ENCODE peak calls at places on chromosomes 11 and 22, in eight cellular contexts. C is HCT116, M is left ventricle myocardium inferior, T is RWPE1, R is suprapubic skin, J is A549, E is DND-41, N is tibial nerve. Y is an unnamed sample.

GRCh38 chr22:31206896-31207687 is 5.0 kb upstream of the LIMK2 start:
- DNase-seq in C (no peak), M (peak; percentile 57), T (peak; percentile 36), R (no peak), J (no peak), E (no peak), N (no peak), Y (no peak)

GRCh38 chr11:75969626-75970308 is 154.8 kb downstream of the UVRAG start:
- DNase-seq in C (no peak), M (no peak), T (no peak), R (no peak), J (no peak), E (no peak), N (no peak), Y (no peak)

GRCh38 chr11:19511413-19512183 is 201.0 kb upstream of the NAV2 start:
- DNase-seq in C (no peak), M (peak; percentile 22), T (no peak), R (no peak), J (no peak), E (no peak), N (peak; percentile 23), Y (no peak)

GRCh38 chr22:47795477-47796127 is 1033.2 kb downstream of the TBC1D22A start:
- DNase-seq in C (no peak), M (no peak), T (no peak), R (peak; percentile 61), J (no peak), E (no peak), N (no peak), Y (no peak)

GRCh38 chr22:37775785-37776638 is 31.7 kb upstream of the GCAT start:
- DNase-seq in C (no peak), M (no peak), T (peak; percentile 60), R (no peak), J (no peak), E (no peak), N (no peak), Y (peak; percentile 90)

GRCh38 chr11:119320593-119321524 is 3.9 kb upstream of the MCAM start:
- DNase-seq in C (no peak), M (peak; percentile 74), T (no peak), R (peak; percentile 81), J (no peak), E (peak; percentile 31), N (no peak), Y (no peak)

GRCh38 chr11:68256331-68256741 is 15.4 kb downstream of the C11orf24 start:
- DNase-seq in C (no peak), M (peak; percentile 51), T (no peak), R (no peak), J (no peak), E (no peak), N (no peak), Y (no peak)

GRCh38 chr11:99320769-99321290 is 300.1 kb downstream of the CNTN5 start:
- DNase-seq in C (no peak), M (no peak), T (no peak), R (no peak), J (no peak), E (no peak), N (no peak), Y (no peak)

GRCh38 chr11:115197433-115197832 is 306.8 kb downstream of the CADM1 start:
- DNase-seq in C (no peak), M (no peak), T (no peak), R (no peak), J (no peak), E (no peak), N (no peak), Y (no peak)

DNA sequence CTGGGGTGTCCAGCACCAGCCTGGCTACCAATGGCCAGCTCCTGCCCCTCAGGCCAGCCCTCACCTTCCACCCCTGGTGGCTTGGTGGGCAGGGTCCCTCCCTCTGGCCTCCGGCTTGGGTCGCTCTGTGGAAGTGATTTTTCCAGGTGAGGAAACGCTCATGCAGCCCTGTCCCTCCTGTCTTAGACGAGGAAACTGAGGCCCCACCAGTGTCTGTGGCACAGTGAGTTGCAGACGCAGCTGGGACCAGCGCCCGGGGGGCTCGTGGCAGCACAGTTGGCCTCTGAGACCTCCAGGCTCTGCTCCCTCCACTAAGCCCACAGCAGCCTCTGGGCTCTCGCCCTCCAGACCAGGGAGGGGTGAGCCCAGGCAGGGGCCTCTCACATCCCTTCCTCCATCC is 6.2 kb downstream of the B3GAT1 start:
- DNase-seq in C (no peak), M (no peak), T (no peak), R (no peak), J (no peak), E (no peak), N (no peak), Y (no peak)
- H3K27ac ChIP-seq in C (no peak overlapping the region), M (no peak overlapping the region), T (no peak overlapping the region), R (no peak overlapping the region), J (no peak overlapping the region), E (no peak overlapping the region), N (no peak overlapping the region), Y (no peak overlapping the region)

GRCh38 chr22:23386245-23386631 is 193.9 kb downstream of the IGLL1 start:
- DNase-seq in C (no peak), M (no peak), T (no peak), R (no peak), J (no peak), E (no peak), N (no peak), Y (no peak)
- TF ChIP-seq CTCF in C (no peak), M (no peak), T (peak; percentile 63), R (no peak), J (peak; percentile 18), E (no peak), N (no peak), Y (no peak)

GRCh38 chr22:50206599-50206998 is 5.8 kb downstream of the SELENOO start:
- DNase-seq in C (no peak), M (peak; percentile 81), T (no peak), R (no peak), J (no peak), E (peak; percentile 33), N (no peak), Y (no peak)
- H3K27ac ChIP-seq in C (peak overlapping the region; percentile 8), M (peak overlapping the region; percentile 85), T (peak overlapping the region; percentile 38), R (no peak overlapping the region), J (no peak overlapping the region), E (no peak overlapping the region), N (no peak overlapping the region), Y (no peak overlapping the region)

GRCh38 chr11:3049430-3050243 is 7.6 kb downstream of the CARS1 start:
- DNase-seq in C (peak; percentile 35), M (peak; percentile 55), T (peak; percentile 91), R (peak; percentile 94), J (peak; percentile 90), E (peak; percentile 30), N (peak; percentile 61), Y (peak; percentile 94)

GRCh38 chr11:3052567-3052966 is 4.7 kb downstream of the CARS1 start:
- DNase-seq in C (no peak), M (no peak), T (no peak), R (no peak), J (no peak), E (no peak), N (no peak), Y (no peak)

GRCh38 chr11:3052109-3052479 is 5.1 kb downstream of the CARS1 start:
- DNase-seq in C (no peak), M (no peak), T (no peak), R (no peak), J (no peak), E (no peak), N (no peak), Y (no peak)

GRCh38 chr11:3050386-3051325 is 6.6 kb downstream of the CARS1 start:
- DNase-seq in C (no peak), M (no peak), T (no peak), R (no peak), J (no peak), E (no peak), N (no peak), Y (no peak)

GRCh38 chr11:3051435-3052108 is 5.7 kb downstream of the CARS1 start:
- DNase-seq in C (no peak), M (no peak), T (no peak), R (no peak), J (no peak), E (no peak), N (no peak), Y (no peak)
- TF ChIP-seq CTCF in C (no peak), M (no peak), T (no peak), R (no peak), J (no peak), E (peak; percentile 24), N (no peak), Y (peak; percentile 44)

GRCh38 chr11:127567237-127567932 is 566.8 kb upstream of the KIRREL3 start:
- DNase-seq in C (no peak), M (no peak), T (no peak), R (no peak), J (no peak), E (no peak), N (no peak), Y (no peak)
- H3K27ac ChIP-seq in C (no peak overlapping the region), M (no peak overlapping the region), T (no peak overlapping the region), R (no peak overlapping the region), J (no peak overlapping the region), E (no peak overlapping the region), N (no peak overlapping the region), Y (no peak overlapping the region)

GRCh38 chr11:58578136-58578634 is 678 bp upstream of the ZFP91 start:
- DNase-seq in C (peak; percentile 97), M (peak; percentile 95), T (peak; percentile 83), R (peak; percentile 98), J (peak; percentile 76), E (peak; percentile 93), N (peak; percentile 85), Y (peak; percentile 98)
- TF ChIP-seq CTCF in C (no peak), M (no peak), T (no peak), R (no peak), J (no peak), E (no peak), N (no peak), Y (no peak)

GRCh38 chr11:36015806-36016205 is 71.9 kb downstream of the LDLRAD3 start:
- DNase-seq in C (no peak), M (peak; percentile 52), T (no peak), R (no peak), J (no peak), E (no peak), N (peak; percentile 30), Y (no peak)
- H3K27ac ChIP-seq in C (no peak overlapping the region), M (peak overlapping the region; percentile 16), T (peak overlapping the region; percentile 52), R (peak overlapping the region; percentile 40), J (no peak overlapping the region), E (no peak overlapping the region), N (no peak overlapping the region), Y (no peak overlapping the region)

DNA sequence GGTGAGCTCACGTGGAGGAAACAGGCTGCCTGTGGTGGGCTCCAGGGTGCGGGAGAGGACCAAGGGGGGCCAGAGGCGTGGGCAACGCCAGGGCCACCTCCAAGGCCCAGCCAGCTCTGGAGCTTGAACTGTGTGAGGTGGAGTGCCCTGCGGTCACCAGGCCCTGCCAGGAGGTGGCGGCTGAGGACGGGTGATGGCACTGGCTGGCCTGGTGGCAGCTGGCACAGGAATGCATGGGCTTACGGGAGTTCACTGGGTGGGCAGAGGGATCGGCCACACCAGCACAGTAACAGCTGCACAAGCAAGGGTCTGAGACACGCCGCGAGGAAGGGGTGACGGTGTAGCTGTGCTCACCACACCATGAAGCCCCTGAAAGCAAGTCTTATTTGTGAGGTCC is 15.8 kb downstream of the TOLLIP start:
- DNase-seq in C (no peak), M (peak; percentile 9), T (peak; percentile 11), R (peak; percentile 55), J (peak; percentile 25), E (no peak), N (no peak), Y (no peak)
- TF ChIP-seq CTCF in C (peak; percentile 37), M (no peak), T (peak; percentile 25), R (no peak), J (peak; percentile 36), E (peak; percentile 55), N (peak; percentile 11), Y (peak; percentile 16)